ENCODE peak calls at places on chromosomes 6 and 20, in nine cellular contexts. F, W, D, Y, S, J, X, L and C are unnamed samples.

GRCh38 chr6:147768969-147769368 is 260.5 kb downstream of the SAMD5 start:
- DNase-seq in F (no peak), W (no peak), D (no peak), Y (no peak), S (no peak), J (no peak), X (no peak), L (no peak), C (no peak)

GRCh38 chr6:40395066-40395697 is 192.0 kb downstream of the LRFN2 start:
- DNase-seq in F (no peak), W (no peak), D (no peak), Y (peak), S (no peak), J (no peak), X (no peak), L (no peak), C (no peak)

GRCh38 chr20:37992802-37993538 is 40.3 kb downstream of the TTI1 start:
- DNase-seq in F (peak), W (no peak), D (no peak), Y (no peak), S (peak), J (no peak), X (peak), L (peak), C (no peak)

GRCh38 chr20:24736844-24737211 is 212.2 kb upstream of the CST7 start:
- DNase-seq in F (no peak), W (no peak), D (no peak), Y (peak), S (no peak), J (no peak), X (no peak), L (no peak), C (peak)

GRCh38 chr20:19628570-19629134 is 129.4 kb upstream of the RIN2 start:
- DNase-seq in F (peak), W (peak), D (peak), Y (no peak), S (peak), J (no peak), X (peak), L (peak), C (no peak)

GRCh38 chr6:116201538-116201937 is 52.3 kb downstream of the TSPYL4 start:
- DNase-seq in F (no peak), W (no peak), D (no peak), Y (no peak), S (no peak), J (no peak), X (no peak), L (no peak), C (no peak)

GRCh38 chr20:19973920-19974620 is 43.1 kb upstream of the NAA20 start:
- DNase-seq in F (no peak), W (no peak), D (peak), Y (peak), S (peak), J (peak), X (peak), L (peak), C (peak)

GRCh38 chr6:15752820-15753219 is 90.0 kb upstream of the DTNBP1 start:
- DNase-seq in F (peak), W (no peak), D (no peak), Y (peak), S (peak), J (no peak), X (no peak), L (no peak), C (no peak)

GRCh38 chr20:60036346-60037119 is 78.3 kb downstream of the CDH26 start:
- DNase-seq in F (no peak), W (no peak), D (no peak), Y (peak), S (no peak), J (no peak), X (no peak), L (no peak), C (no peak)

GRCh38 chr6:137351890-137352289 is 132.7 kb upstream of the IFNGR1 start:
- DNase-seq in F (peak), W (no peak), D (no peak), Y (no peak), S (peak), J (no peak), X (no peak), L (no peak), C (no peak)

GRCh38 chr6:14796974-14797762 is 448.7 kb upstream of the JARID2 start:
- DNase-seq in F (no peak), W (no peak), D (no peak), Y (no peak), S (no peak), J (no peak), X (no peak), L (no peak), C (no peak)

DNA sequence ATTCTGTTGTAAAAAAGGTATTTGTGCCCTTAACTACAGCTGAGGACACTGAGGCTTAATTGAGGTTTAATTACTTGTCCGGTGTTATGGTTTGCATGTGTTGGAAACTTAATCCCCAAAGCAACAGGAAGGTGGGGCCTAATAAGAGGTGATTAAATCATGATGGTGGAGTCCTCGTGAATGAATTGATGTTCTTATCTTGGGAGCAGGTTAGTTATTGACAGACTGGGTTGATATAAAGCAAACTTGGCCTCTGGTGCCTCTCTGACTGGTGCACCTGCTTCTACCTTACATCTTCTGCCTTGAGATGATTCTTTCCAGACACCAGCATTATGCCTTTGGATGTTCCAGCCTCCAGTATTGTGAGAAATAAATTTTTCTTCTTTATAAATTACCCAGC is 306.5 kb upstream of the HS3ST5 start:
- DNase-seq in F (no peak), W (no peak), D (no peak), Y (no peak), S (no peak), J (no peak), X (no peak), L (no peak), C (no peak)
- H3K4me3 ChIP-seq in F (no peak), W (no peak), D (no peak), Y (no peak), S (no peak), J (no peak), X (no peak), L (no peak), C (no peak)

GRCh38 chr20:1401431-1401907 is 8.6 kb upstream of the FKBP1A start:
- DNase-seq in F (peak), W (no peak), D (no peak), Y (no peak), S (no peak), J (no peak), X (no peak), L (no peak), C (peak)
- TF ChIP-seq POLR2A in F (no peak), W (no peak), D (no peak), Y (no peak), S (no peak), J (no peak), X (no peak), L (no peak), C (no peak)

GRCh38 chr20:36742558-36742957 is 3.3 kb downstream of the NDRG3 start:
- DNase-seq in F (no peak), W (no peak), D (no peak), Y (no peak), S (no peak), J (no peak), X (no peak), L (no peak), C (no peak)

GRCh38 chr20:36744764-36745191 is 1.1 kb downstream of the NDRG3 start:
- DNase-seq in F (no peak), W (no peak), D (no peak), Y (no peak), S (peak), J (no peak), X (no peak), L (peak), C (no peak)

GRCh38 chr20:36744243-36744642 is 1.6 kb downstream of the NDRG3 start:
- DNase-seq in F (no peak), W (no peak), D (no peak), Y (no peak), S (no peak), J (no peak), X (no peak), L (no peak), C (no peak)

GRCh38 chr20:36745234-36745926 is 510 bp downstream of the NDRG3 start:
- DNase-seq in F (peak), W (no peak), D (peak), Y (no peak), S (peak), J (no peak), X (no peak), L (peak), C (no peak)

DNA sequence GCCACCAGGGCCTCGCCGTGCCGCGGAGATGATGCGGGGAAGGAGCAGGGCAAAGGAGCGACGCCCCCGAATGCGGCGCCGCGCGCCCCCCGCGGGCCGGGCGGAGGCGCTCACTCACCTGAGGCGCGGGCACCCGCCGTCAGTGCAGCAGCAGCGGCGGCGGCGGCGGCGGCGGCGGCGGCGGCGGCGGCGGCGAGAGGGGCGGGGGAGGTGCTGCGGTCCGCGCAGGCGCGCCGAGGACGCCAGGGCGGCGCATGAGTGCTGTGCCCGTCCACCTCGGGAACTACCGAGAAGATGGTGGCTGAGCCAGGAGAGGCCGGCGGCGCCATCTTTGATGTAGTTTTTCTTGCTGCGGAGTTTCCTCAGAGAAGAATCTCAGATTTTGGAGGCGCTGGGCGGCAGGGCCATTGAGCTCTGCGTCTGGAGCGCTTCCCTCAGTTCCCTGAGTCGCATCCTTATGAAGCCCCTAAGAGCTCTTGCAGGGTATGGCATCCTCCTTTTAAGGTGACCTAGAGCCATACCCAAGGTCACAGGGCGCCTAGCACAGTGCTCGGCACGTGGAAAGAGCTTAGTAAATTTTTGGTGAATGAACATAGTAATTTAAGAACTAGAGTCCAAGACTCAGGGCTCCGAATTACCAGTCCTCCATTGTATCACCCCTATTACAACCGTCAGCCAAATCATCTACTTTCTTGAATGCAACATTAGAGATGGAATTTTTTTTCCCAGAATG is at the start of gene NDRG3:
- DNase-seq in F (peak), W (peak), D (peak), Y (peak), S (peak), J (peak), X (peak), L (peak), C (peak)
- TF ChIP-seq CTCF in F (peak), W (no peak), D (peak), Y (no peak), S (no peak), J (no peak), X (no peak), L (no peak), C (no peak)

GRCh38 chr20:49619113-49620048 is 51.4 kb upstream of the PTGIS start:
- DNase-seq in F (no peak), W (no peak), D (no peak), Y (no peak), S (no peak), J (no peak), X (no peak), L (no peak), C (no peak)

GRCh38 chr20:49620364-49621240 is 52.7 kb upstream of the PTGIS start:
- DNase-seq in F (no peak), W (peak), D (no peak), Y (no peak), S (no peak), J (no peak), X (no peak), L (no peak), C (no peak)

GRCh38 chr20:49622243-49622642 is 54.3 kb upstream of the PTGIS start:
- DNase-seq in F (no peak), W (no peak), D (no peak), Y (no peak), S (no peak), J (no peak), X (no peak), L (no peak), C (no peak)

GRCh38 chr20:49627329-49627761 is 59.4 kb upstream of the PTGIS start:
- DNase-seq in F (no peak), W (no peak), D (no peak), Y (no peak), S (no peak), J (no peak), X (no peak), L (no peak), C (no peak)

GRCh38 chr20:49624317-49624716 is 56.4 kb upstream of the PTGIS start:
- DNase-seq in F (no peak), W (no peak), D (no peak), Y (no peak), S (no peak), J (no peak), X (no peak), L (no peak), C (no peak)
- H3K4me3 ChIP-seq in F (no peak), W (no peak), D (no peak), Y (no peak), S (no peak), J (no peak), X (no peak), L (no peak), C (no peak)

GRCh38 chr6:31405996-31406395 is 2.6 kb downstream of the MICA start:
- DNase-seq in F (no peak), W (no peak), D (no peak), Y (no peak), S (no peak), J (no peak), X (no peak), L (no peak), C (no peak)

GRCh38 chr6:31401403-31401802 is 2.0 kb upstream of the MICA start:
- DNase-seq in F (peak), W (no peak), D (peak), Y (no peak), S (peak), J (no peak), X (peak), L (no peak), C (peak)

GRCh38 chr6:31402324-31403282 is 792 bp upstream of the MICA start:
- DNase-seq in F (no peak), W (no peak), D (no peak), Y (no peak), S (peak), J (no peak), X (peak), L (no peak), C (peak)

GRCh38 chr6:31400467-31401289 is 2.7 kb upstream of the MICA start:
- DNase-seq in F (peak), W (no peak), D (peak), Y (peak), S (peak), J (peak), X (peak), L (peak), C (peak)

DNA sequence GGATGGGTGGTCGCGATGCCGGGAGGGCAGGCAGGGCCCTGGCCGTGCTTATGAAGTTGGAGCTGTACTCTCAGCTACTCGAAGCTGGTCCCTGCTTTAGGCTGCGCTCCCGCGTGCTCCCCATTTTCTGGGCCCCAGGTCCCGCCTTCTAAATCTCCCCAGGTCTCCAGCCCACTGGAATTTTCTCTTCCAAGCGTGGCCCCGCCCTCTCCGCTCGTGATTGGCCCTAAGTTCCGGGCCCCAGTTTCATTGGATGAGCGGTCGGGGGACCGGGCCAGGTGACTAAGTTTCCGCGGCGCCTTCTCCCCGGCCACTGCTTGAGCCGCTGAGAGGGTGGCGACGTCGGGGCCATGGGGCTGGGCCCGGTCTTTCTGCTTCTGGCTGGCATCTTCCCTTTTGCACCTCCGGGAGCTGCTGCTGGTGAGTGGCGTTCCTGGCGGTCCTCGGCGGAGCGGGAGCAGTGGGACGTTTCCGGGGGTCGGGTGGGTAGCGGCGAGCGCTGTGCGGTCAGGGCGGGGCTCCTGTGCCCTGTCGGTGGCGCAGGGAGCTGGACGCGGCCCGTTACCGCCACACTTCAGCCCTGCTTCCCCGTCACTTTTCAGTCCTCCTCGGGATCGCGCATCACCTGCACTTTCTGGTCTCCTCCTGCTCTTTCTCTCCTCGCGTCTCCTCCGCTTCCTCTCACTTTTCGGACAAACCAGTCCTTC is at the start of gene MICA:
- DNase-seq in F (peak), W (no peak), D (peak), Y (peak), S (peak), J (peak), X (peak), L (peak), C (peak)
- TF ChIP-seq POLR2A in F (peak), W (no peak), D (peak), Y (peak), S (peak), J (no peak), X (peak), L (no peak), C (no peak)

GRCh38 chr6:154500769-154501171 is 9.7 kb downstream of the CNKSR3 start:
- DNase-seq in F (peak), W (no peak), D (no peak), Y (no peak), S (no peak), J (no peak), X (no peak), L (no peak), C (no peak)
- TF ChIP-seq CTCF in F (peak), W (no peak), D (no peak), Y (peak), S (no peak), J (no peak), X (no peak), L (peak), C (no peak)

GRCh38 chr6:142821860-142822259 is 123.1 kb downstream of the HIVEP2 start:
- DNase-seq in F (no peak), W (no peak), D (no peak), Y (no peak), S (peak), J (no peak), X (peak), L (peak), C (no peak)

GRCh38 chr6:142819603-142820335 is 125.2 kb downstream of the HIVEP2 start:
- DNase-seq in F (no peak), W (peak), D (no peak), Y (no peak), S (no peak), J (no peak), X (no peak), L (no peak), C (no peak)

GRCh38 chr6:142820336-142821016 is 124.5 kb downstream of the HIVEP2 start:
- DNase-seq in F (no peak), W (no peak), D (no peak), Y (no peak), S (no peak), J (no peak), X (no peak), L (no peak), C (no peak)

GRCh38 chr6:142822383-142822782 is 122.6 kb downstream of the HIVEP2 start:
- DNase-seq in F (no peak), W (no peak), D (no peak), Y (no peak), S (no peak), J (no peak), X (no peak), L (no peak), C (no peak)

DNA sequence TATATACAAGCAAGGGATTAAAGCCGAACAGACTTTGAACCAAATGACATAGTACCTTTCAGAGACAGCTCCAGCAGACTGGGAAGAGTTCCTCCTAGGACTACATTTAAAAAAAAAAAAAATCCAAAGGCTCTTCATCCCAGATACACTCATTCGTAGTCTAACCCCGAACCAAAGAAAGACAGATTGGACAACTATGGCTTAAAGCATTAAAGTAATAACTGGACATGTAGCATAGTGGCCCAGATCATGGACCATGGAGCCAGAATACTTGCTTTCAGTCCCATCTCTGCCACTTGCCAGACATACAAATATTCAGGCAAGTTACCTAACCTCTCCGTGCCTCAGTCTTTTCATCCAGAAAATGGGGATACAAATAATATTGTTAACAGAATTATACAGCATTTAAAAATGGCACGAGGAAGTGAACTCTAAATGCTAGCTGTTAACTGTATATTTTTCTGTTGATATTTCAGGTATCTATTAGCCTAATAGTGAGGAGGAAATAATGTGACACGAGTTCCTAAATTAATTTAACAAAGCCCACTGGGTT is 123.7 kb downstream of the HIVEP2 start:
- DNase-seq in F (no peak), W (no peak), D (no peak), Y (no peak), S (no peak), J (no peak), X (no peak), L (no peak), C (no peak)
- H3K4me3 ChIP-seq in F (no peak), W (no peak), D (no peak), Y (no peak), S (no peak), J (no peak), X (no peak), L (no peak), C (no peak)